ENCODE peak calls at places on chromosomes 7 and 10, in five cellular contexts. One of them, this sample, is unnamed.

GRCh38 chr10:72426982-72427381 is 72.3 kb upstream of the DNAJB12 start:
- DNase-seq in NB4: no peak
- DNase-seq in A549: no peak
- DNase-seq in endothelial cell of umbilical vein: no peak
- DNase-seq in GM12878: no peak
- DNase-seq in this sample: no peak

GRCh38 chr10:71821909-71822763 is 28.9 kb downstream of the PSAP start:
- DNase-seq in NB4: peak
- DNase-seq in A549: no peak
- DNase-seq in endothelial cell of umbilical vein: no peak
- DNase-seq in GM12878: no peak
- DNase-seq in this sample: no peak

GRCh38 chr10:51073461-51074237 is 638 bp upstream of the PRKG1 start:
- DNase-seq in NB4: no peak
- DNase-seq in A549: no peak
- DNase-seq in endothelial cell of umbilical vein: no peak
- DNase-seq in GM12878: no peak
- DNase-seq in this sample: no peak

GRCh38 chr7:22758576-22758975 is 31.6 kb downstream of the IL6 start:
- DNase-seq in NB4: no peak
- DNase-seq in A549: no peak
- DNase-seq in endothelial cell of umbilical vein: no peak
- DNase-seq in GM12878: no peak
- DNase-seq in this sample: no peak

GRCh38 chr7:115585015-115585655 is 445.4 kb downstream of the TFEC start:
- DNase-seq in NB4: no peak
- DNase-seq in A549: no peak
- DNase-seq in endothelial cell of umbilical vein: no peak
- DNase-seq in GM12878: no peak
- DNase-seq in this sample: no peak

GRCh38 chr7:11896663-11897062 is 64.7 kb upstream of the THSD7A start:
- DNase-seq in NB4: no peak
- DNase-seq in A549: no peak
- DNase-seq in endothelial cell of umbilical vein: peak
- DNase-seq in GM12878: no peak
- DNase-seq in this sample: no peak

GRCh38 chr7:156219307-156220077 is 407.2 kb upstream of the SHH start:
- DNase-seq in NB4: no peak
- DNase-seq in A549: no peak
- DNase-seq in endothelial cell of umbilical vein: no peak
- DNase-seq in GM12878: no peak
- DNase-seq in this sample: no peak

GRCh38 chr10:124155781-124156401 is 62.5 kb upstream of the CHST15 start:
- DNase-seq in NB4: no peak
- DNase-seq in A549: no peak
- DNase-seq in endothelial cell of umbilical vein: peak
- DNase-seq in GM12878: no peak
- DNase-seq in this sample: no peak

GRCh38 chr7:26200113-26200443 is 468 bp downstream of the HNRNPA2B1 start:
- DNase-seq in NB4: peak
- DNase-seq in A549: no peak
- DNase-seq in endothelial cell of umbilical vein: peak
- DNase-seq in GM12878: no peak
- DNase-seq in this sample: no peak

GRCh38 chr7:32036557-32036956 is 33.6 kb downstream of the PDE1C start:
- DNase-seq in NB4: no peak
- DNase-seq in A549: no peak
- DNase-seq in endothelial cell of umbilical vein: no peak
- DNase-seq in GM12878: no peak
- DNase-seq in this sample: no peak

GRCh38 chr10:13891542-13892431 is 305.0 kb downstream of the PRPF18 start:
- DNase-seq in NB4: no peak
- DNase-seq in A549: no peak
- DNase-seq in endothelial cell of umbilical vein: peak
- DNase-seq in GM12878: no peak
- DNase-seq in this sample: no peak
- TF ChIP-seq MYC in NB4: no peak
- TF ChIP-seq MYC in A549: no peak
- TF ChIP-seq MYC in endothelial cell of umbilical vein: no peak
- TF ChIP-seq MYC in GM12878: no peak
- TF ChIP-seq MYC in this sample: no peak

GRCh38 chr10:7794627-7795026 is 6.7 kb downstream of the ATP5F1C start:
- DNase-seq in NB4: no peak
- DNase-seq in A549: no peak
- DNase-seq in endothelial cell of umbilical vein: no peak
- DNase-seq in GM12878: no peak
- DNase-seq in this sample: no peak
- TF ChIP-seq MYC in NB4: no peak
- TF ChIP-seq MYC in A549: no peak
- TF ChIP-seq MYC in endothelial cell of umbilical vein: no peak
- TF ChIP-seq MYC in GM12878: no peak
- TF ChIP-seq MYC in this sample: no peak

GRCh38 chr10:95405655-95406054 is 114.9 kb upstream of the PDLIM1 start:
- DNase-seq in NB4: no peak
- DNase-seq in A549: no peak
- DNase-seq in endothelial cell of umbilical vein: no peak
- DNase-seq in GM12878: no peak
- DNase-seq in this sample: no peak
- TF ChIP-seq MYC in NB4: no peak
- TF ChIP-seq MYC in A549: no peak
- TF ChIP-seq MYC in endothelial cell of umbilical vein: no peak
- TF ChIP-seq MYC in GM12878: no peak
- TF ChIP-seq MYC in this sample: no peak

GRCh38 chr10:84340187-84340586 is 11.8 kb downstream of the CCSER2 start:
- DNase-seq in NB4: no peak
- DNase-seq in A549: no peak
- DNase-seq in endothelial cell of umbilical vein: no peak
- DNase-seq in GM12878: no peak
- DNase-seq in this sample: no peak

GRCh38 chr10:84342584-84342983 is 14.2 kb downstream of the CCSER2 start:
- DNase-seq in NB4: no peak
- DNase-seq in A549: no peak
- DNase-seq in endothelial cell of umbilical vein: no peak
- DNase-seq in GM12878: no peak
- DNase-seq in this sample: no peak

GRCh38 chr10:84341538-84341856 is 13.1 kb downstream of the CCSER2 start:
- DNase-seq in NB4: peak
- DNase-seq in A549: no peak
- DNase-seq in endothelial cell of umbilical vein: no peak
- DNase-seq in GM12878: no peak
- DNase-seq in this sample: no peak

GRCh38 chr10:84341983-84342382 is 13.6 kb downstream of the CCSER2 start:
- DNase-seq in NB4: no peak
- DNase-seq in A549: no peak
- DNase-seq in endothelial cell of umbilical vein: no peak
- DNase-seq in GM12878: no peak
- DNase-seq in this sample: no peak

GRCh38 chr10:84340632-84341537 is 12.5 kb downstream of the CCSER2 start:
- DNase-seq in NB4: no peak
- DNase-seq in A549: no peak
- DNase-seq in endothelial cell of umbilical vein: no peak
- DNase-seq in GM12878: no peak
- DNase-seq in this sample: no peak
- TF ChIP-seq MYC in NB4: no peak
- TF ChIP-seq MYC in A549: no peak
- TF ChIP-seq MYC in endothelial cell of umbilical vein: no peak
- TF ChIP-seq MYC in GM12878: no peak
- TF ChIP-seq MYC in this sample: no peak